ENCODE peak calls at places on chromosomes 16 and 17, in four cellular contexts. S is occipital lobe, O is stromal cell of bone marrow, L is H9. Q is an unnamed sample.
A peak's percentile ranks its signal among the peaks of the same experiment; 100 is the strongest.

GRCh38 chr17:50482516-50482915 is 3.9 kb downstream of the RSAD1 start:
- DNase-seq in O (peak; percentile 96), S (peak; percentile 80), L (peak; percentile 94), Q (no peak)

GRCh38 chr16:20830372-20830771 is 24.0 kb downstream of the REXO5 start:
- DNase-seq in S (no peak), O (no peak), L (no peak), Q (no peak)

GRCh38 chr16:28321700-28322411 is 29.5 kb downstream of the SBK1 start:
- DNase-seq in L (peak; percentile 70), O (no peak), S (no peak), Q (peak; percentile 77)

GRCh38 chr17:28043296-28043695 is 819 bp downstream of the NLK start:
- DNase-seq in O (no peak), L (no peak), S (no peak), Q (no peak)

GRCh38 chr17:1590031-1590746 is 27.6 kb upstream of the PITPNA start:
- DNase-seq in O (peak; percentile 84), L (no peak), S (peak; percentile 59), Q (no peak)

GRCh38 chr17:29784661-29785060 is 145.4 kb downstream of the SSH2 start:
- DNase-seq in S (no peak), O (no peak), L (no peak), Q (no peak)

GRCh38 chr16:65988019-65988418 is 378.5 kb upstream of the CDH5 start:
- DNase-seq in O (no peak), L (no peak), S (no peak), Q (no peak)

GRCh38 chr17:73546770-73547345 is 97.4 kb downstream of the SDK2 start:
- DNase-seq in S (no peak), O (no peak), L (peak; percentile 83), Q (peak; percentile 36)

GRCh38 chr17:3890893-3891219 is 2.0 kb downstream of the CAMKK1 start:
- DNase-seq in O (no peak), S (no peak), L (no peak), Q (no peak)

GRCh38 chr16:84647830-84648594 is at the start of gene KLHL36:
- DNase-seq in S (peak; percentile 45), O (no peak), L (no peak), Q (peak; percentile 98)

GRCh38 chr16:48862087-48862532 is 252.1 kb upstream of the N4BP1 start:
- DNase-seq in S (no peak), L (peak; percentile 45), O (peak; percentile 20), Q (no peak)

GRCh38 chr16:81521141-81521626 is 76.6 kb downstream of the CMIP start:
- DNase-seq in O (no peak), L (no peak), S (peak; percentile 39), Q (peak; percentile 69)

GRCh38 chr17:36652716-36653115 is 51.3 kb downstream of the MRM1 start:
- DNase-seq in S (no peak), O (no peak), L (no peak), Q (no peak)

GRCh38 chr17:8728251-8728925 is 16.2 kb downstream of the CCDC42 start:
- DNase-seq in O (no peak), L (no peak), S (no peak), Q (no peak)

GRCh38 chr17:3978421-3979275 is 14.4 kb upstream of the ATP2A3 start:
- DNase-seq in O (no peak), L (peak; percentile 17), S (no peak), Q (no peak)

GRCh38 chr16:57639172-57639571 is 10.7 kb downstream of the ADGRG1 start:
- DNase-seq in S (peak; percentile 55), O (no peak), L (peak; percentile 78), Q (no peak)

GRCh38 chr17:1626333-1626732 is 2.3 kb downstream of the SLC43A2 start:
- DNase-seq in S (no peak), L (no peak), O (no peak), Q (no peak)

GRCh38 chr17:43832168-43832975 is 574 bp downstream of the MPP3 start:
- DNase-seq in L (no peak), O (peak; percentile 49), S (no peak), Q (no peak)

GRCh38 chr17:226108-226772 is 44.8 kb upstream of the DOC2B start:
- DNase-seq in L (no peak), O (no peak), S (no peak), Q (no peak)

GRCh38 chr17:60147553-60148241 is 2.1 kb upstream of the CA4 start:
- DNase-seq in O (no peak), S (no peak), L (no peak), Q (no peak)

GRCh38 chr16:11047057-11047456 is 102.7 kb downstream of the CLEC16A start:
- DNase-seq in L (no peak), S (no peak), O (peak; percentile 75), Q (no peak)

GRCh38 chr17:8163978-8164814 is 1.4 kb upstream of the VAMP2 start:
- DNase-seq in O (no peak), L (peak; percentile 72), S (peak; percentile 74), Q (no peak)

GRCh38 chr17:4582101-4582501 is 2.2 kb upstream of the SMTNL2 start:
- DNase-seq in L (no peak), S (no peak), O (no peak), Q (no peak)

GRCh38 chr17:5485270-5486205 is at the start of gene DERL2:
- DNase-seq in O (no peak), S (no peak), L (no peak), Q (no peak)

GRCh38 chr17:47318197-47318918 is 5.4 kb upstream of the EFCAB13 start:
- DNase-seq in O (no peak), L (no peak), S (no peak), Q (no peak)

GRCh38 chr17:53193044-53193443 is 629.7 kb upstream of the KIF2B start:
- DNase-seq in S (no peak), O (no peak), L (no peak), Q (no peak)

Q was measured in GM19239.